ENCODE peak calls at places on chromosome 18, in four cellular contexts. Y is HCT116, J is right atrium auricular region, D is tibial nerve. B is an unnamed sample.

GRCh38 chr18:55038162-55038561 is 78.9 kb upstream of the CCDC68 start:
- DNase-seq in Y (no peak), J (no peak), D (no peak), B (no peak)

GRCh38 chr18:4106407-4107033 is 348.6 kb downstream of the DLGAP1 start:
- DNase-seq in Y (peak; percentile 42), J (peak; percentile 83), D (peak; percentile 78), B (peak; percentile 92)

GRCh38 chr18:47881752-47882455 is 48.6 kb downstream of the SMAD2 start:
- DNase-seq in Y (peak; percentile 27), J (no peak), D (no peak), B (no peak)

GRCh38 chr18:27942706-27943105 is 234.2 kb downstream of the CDH2 start:
- DNase-seq in Y (no peak), J (no peak), D (no peak), B (no peak)

GRCh38 chr18:55738483-55739114 is 150.6 kb upstream of the TCF4 start:
- DNase-seq in Y (no peak), J (no peak), D (no peak), B (no peak)

GRCh38 chr18:6044773-6045172 is 149.5 kb upstream of the TMEM200C start:
- DNase-seq in Y (no peak), J (no peak), D (no peak), B (no peak)

GRCh38 chr18:12041561-12041960 is 52.1 kb upstream of the ANKRD62 start:
- DNase-seq in Y (no peak), J (no peak), D (no peak), B (peak; percentile 28)

GRCh38 chr18:67133669-67134068 is 382.9 kb downstream of the DSEL start:
- DNase-seq in Y (no peak), J (no peak), D (no peak), B (no peak)

GRCh38 chr18:5073026-5073944 is 123.8 kb downstream of the AKAIN1 start:
- DNase-seq in Y (peak; percentile 13), J (no peak), D (no peak), B (no peak)

GRCh38 chr18:57797209-57797651 is 5.9 kb downstream of the ATP8B1 start:
- DNase-seq in Y (no peak), J (no peak), D (no peak), B (no peak)

GRCh38 chr18:56641714-56642331 is 3.4 kb upstream of the TXNL1 start:
- DNase-seq in Y (no peak), J (no peak), D (no peak), B (no peak)

GRCh38 chr18:74310411-74310810 is 5.2 kb upstream of the C18orf63 start:
- DNase-seq in Y (no peak), J (no peak), D (no peak), B (no peak)

GRCh38 chr18:9743200-9744016 is 35.3 kb downstream of the RAB31 start:
- DNase-seq in Y (peak; percentile 96), J (no peak), D (no peak), B (peak; percentile 91)

GRCh38 chr18:59008302-59008974 is 131.2 kb upstream of the SEC11C start:
- DNase-seq in Y (peak; percentile 26), J (no peak), D (no peak), B (no peak)

GRCh38 chr18:12597775-12598174 is 60.1 kb downstream of the SPIRE1 start:
- DNase-seq in Y (peak; percentile 47), J (no peak), D (peak; percentile 20), B (no peak)

GRCh38 chr18:21593540-21594257 is 6.8 kb downstream of the ESCO1 start:
- DNase-seq in Y (no peak), J (no peak), D (no peak), B (no peak)
- TF ChIP-seq CTCF in Y (no peak), J (no peak), D (no peak), B (no peak)

DNA sequence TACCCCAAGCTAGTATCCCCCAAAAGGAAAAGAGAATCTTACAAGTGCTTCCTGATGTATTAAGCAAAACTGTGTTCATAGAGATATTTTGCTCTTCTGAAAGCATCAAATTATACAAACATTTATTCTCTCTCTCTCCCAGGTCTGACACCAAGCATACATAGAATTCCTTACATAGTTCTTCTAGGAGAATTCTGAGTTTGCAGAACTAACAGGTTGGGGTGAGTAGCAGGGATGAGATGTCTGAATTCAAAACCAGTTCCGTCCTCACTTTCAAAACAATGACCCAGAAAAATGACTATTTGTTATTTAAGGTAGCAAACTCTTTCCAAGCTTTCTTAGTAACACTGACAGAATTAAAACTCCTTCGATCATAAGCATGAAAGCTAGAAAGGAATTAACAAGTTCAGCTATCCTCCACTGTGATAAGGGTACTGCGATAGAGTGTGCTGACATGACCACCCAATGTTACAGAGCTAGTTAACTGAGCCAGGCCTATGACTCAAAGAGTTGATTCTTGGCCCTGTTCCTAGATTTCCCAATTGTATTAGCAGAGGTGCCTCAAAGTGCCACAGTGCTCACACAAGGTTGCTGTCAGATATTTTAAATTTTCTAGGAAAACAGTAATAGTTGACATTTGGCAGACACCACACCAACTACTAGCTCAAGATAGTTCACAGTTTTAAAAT is 85.8 kb upstream of the SETBP1 start:
- DNase-seq in Y (no peak), J (no peak), D (no peak), B (no peak)
- H3K4me1 ChIP-seq in Y (no peaks in the 10 kb centered on the region), J (no peaks in the 10 kb centered on the region), D (peaks cover 4% of the 10 kb centered on the region), B (peaks cover 6% of the 10 kb centered on the region)

DNA sequence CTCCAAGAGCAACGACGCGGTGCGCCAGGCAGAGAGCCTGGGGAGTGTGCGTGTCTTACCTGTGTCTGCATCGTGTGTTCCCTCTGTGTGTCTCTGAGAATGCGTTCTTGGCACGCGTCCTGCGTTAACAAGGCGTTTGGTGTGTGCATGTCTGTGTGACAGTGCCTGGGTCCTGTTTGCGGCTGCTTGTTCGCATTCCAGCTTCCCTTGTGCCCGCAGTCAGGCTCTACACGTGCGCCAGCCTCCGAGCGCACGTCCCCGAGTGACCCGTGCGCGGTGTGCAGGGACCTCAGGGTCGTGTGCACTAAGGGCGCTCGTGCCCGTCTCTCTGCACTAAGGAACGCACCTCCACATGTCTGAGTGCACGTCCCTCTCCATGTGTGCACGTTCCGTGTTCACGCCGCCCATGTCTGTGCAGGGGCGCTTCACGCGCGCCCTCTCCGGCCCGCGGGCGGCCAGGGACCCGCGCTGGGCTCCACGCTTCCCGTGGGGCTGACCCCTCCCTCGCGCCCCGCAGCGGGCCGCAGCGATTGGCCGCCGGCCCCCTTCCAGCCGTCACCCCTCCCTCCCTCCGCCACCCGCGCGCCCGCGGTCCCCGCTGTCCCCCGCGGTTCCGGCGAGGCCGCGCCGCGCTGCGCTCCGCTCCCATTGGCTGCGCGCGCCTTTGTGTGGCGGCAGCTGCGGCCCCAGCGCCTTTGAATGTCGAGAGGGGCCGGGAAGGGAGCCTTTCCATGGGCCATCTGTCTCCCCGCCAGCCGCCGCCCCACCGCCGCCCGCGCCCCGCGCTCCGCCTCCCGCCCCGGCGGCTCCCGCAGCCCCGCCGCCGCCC is 229.4 kb downstream of the HAUS1 start:
- DNase-seq in Y (peak; percentile 22), J (no peak), D (no peak), B (no peak)
- H3K4me3 ChIP-seq in Y (peak overlapping the region; percentile 61), J (peak overlapping the region; percentile 70), D (peak overlapping the region; percentile 62), B (no peak overlapping the region)

DNA sequence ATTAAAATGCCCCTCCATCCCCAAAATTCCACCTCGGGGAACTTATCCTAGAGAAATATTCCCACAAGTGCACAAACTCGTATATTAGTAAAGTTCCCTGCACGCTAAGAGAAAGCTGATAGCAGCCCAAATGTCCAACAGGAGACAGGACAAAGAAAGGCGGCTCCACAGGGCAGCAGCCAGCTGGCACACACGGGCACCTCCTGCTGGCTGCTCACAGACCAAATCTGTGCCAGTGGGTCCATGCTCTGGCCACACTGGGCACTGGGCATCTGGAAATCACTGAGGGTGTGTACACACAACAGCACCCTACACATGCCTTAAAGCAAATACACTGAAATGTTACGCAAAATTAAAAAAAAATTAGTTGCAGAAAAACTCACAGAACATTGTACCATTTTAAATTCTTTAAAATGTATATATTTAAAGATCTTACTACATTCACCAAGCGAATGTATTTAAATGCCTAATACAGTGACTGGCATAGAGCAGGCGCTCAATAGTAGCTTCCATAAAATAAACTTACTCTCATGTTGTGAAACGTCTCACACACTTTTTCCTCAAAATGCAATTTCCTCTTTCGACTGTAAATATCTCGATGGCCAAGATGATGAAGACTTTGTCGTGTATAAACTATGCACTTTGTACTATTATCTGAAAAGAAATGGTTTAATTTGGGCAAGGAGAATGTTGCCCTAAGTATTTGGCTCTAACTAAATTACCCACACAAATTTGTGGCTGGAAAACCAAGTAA is 19.4 kb downstream of the ZNF516 start:
- DNase-seq in Y (no peak), J (peak; percentile 46), D (no peak), B (no peak)
- TF ChIP-seq CTCF in Y (no peak), J (no peak), D (no peak), B (no peak)

DNA sequence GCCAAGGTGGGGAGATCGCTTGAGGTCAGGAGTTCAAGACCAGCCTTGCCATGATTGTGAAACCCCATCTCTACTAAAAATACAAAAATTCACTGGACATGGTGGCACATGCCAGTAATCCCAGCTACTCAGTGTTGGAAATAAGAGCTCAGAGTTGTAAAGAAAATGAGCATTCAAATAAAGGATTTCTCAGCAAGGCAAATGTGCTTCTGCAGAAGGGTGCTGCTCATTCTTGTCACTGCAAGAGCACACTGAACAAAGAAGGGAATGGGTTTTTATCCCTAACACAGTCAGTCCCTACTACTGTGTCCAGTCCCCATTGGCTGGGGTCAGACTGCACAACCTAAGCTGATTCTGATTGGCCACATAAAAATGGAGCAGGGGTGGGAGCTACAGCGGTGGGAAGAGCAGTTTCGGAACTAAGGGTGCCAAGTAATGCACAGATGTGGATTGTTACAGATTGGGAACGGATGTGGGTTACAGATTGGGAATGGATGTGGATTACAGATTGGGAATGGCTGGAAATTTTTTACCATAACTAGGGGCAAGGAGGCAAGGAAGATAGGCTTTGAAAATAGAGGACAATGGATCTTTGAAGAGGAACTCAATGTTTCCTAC is 31.1 kb upstream of the TRAPPC8 start:
- DNase-seq in Y (no peak), J (no peak), D (no peak), B (no peak)
- H3K4me1 ChIP-seq in Y (no peaks in the 10 kb centered on the region), J (no peaks in the 10 kb centered on the region), D (no peaks in the 10 kb centered on the region), B (no peaks in the 10 kb centered on the region)

GRCh38 chr18:76521367-76521766 is 26.3 kb upstream of the ZNF516 start:
- DNase-seq in Y (no peak), J (no peak), D (no peak), B (no peak)

GRCh38 chr18:76519156-76519549 is 24.1 kb upstream of the ZNF516 start:
- DNase-seq in Y (no peak), J (no peak), D (no peak), B (peak; percentile 41)

GRCh38 chr18:76522551-76522950 is 27.5 kb upstream of the ZNF516 start:
- DNase-seq in Y (no peak), J (no peak), D (no peak), B (no peak)

GRCh38 chr18:76524477-76524876 is 29.4 kb upstream of the ZNF516 start:
- DNase-seq in Y (no peak), J (no peak), D (no peak), B (no peak)

DNA sequence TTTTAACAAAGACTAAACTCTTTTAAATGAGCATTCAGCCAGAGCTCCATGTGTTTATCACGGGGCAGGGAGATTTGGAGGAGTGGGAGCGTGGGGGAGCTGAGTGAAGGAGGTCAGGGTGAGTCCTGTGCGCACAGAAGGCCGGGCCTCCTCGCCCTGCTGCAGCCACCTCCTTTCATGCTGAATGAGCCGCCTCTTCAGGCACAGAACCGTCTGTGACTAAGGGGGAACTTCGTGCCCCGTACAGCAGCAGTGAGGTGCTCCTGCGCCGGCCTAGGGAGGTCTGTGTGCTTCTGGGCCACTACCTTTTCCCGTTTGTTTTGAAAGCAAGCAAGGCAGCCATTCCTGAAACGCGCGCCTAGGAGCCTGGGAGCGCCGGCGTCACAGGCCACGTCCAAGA is 27.1 kb upstream of the ZNF516 start:
- DNase-seq in Y (no peak), J (no peak), D (no peak), B (no peak)
- H3K4me3 ChIP-seq in Y (no peak overlapping the region), J (no peak overlapping the region), D (no peak overlapping the region), B (no peak overlapping the region)

B was measured in adrenal gland.